ENCODE peak calls at places on chromosomes 12 and 14, in nine cellular contexts. One of them, this sample, is unnamed.

GRCh38 chr12:1804545-1805332 is 15.6 kb upstream of the LRTM2 start:
- DNase-seq in HCT116: peak; percentile 75
- DNase-seq in HepG2: peak; percentile 69
- DNase-seq in uterus: peak; percentile 88
- DNase-seq in endothelial cell of umbilical vein: peak; percentile 85
- DNase-seq in kidney epithelial cell: peak; percentile 58
- DNase-seq in fibroblast of mammary gland: peak; percentile 91
- DNase-seq in fibroblast of the aortic adventitia: peak; percentile 90
- DNase-seq in ascending aorta: peak; percentile 45
- DNase-seq in this sample: peak; percentile 58

GRCh38 chr14:22822017-22822618 is 6.9 kb upstream of the SLC7A7 start:
- DNase-seq in HCT116: no peak
- DNase-seq in HepG2: no peak
- DNase-seq in uterus: peak; percentile 35
- DNase-seq in endothelial cell of umbilical vein: no peak
- DNase-seq in kidney epithelial cell: no peak
- DNase-seq in fibroblast of mammary gland: no peak
- DNase-seq in fibroblast of the aortic adventitia: no peak
- DNase-seq in ascending aorta: no peak
- DNase-seq in this sample: no peak

GRCh38 chr14:104826858-104827172 is 25.9 kb downstream of the ZBTB42 start:
- DNase-seq in HCT116: no peak
- DNase-seq in HepG2: no peak
- DNase-seq in uterus: no peak
- DNase-seq in endothelial cell of umbilical vein: no peak
- DNase-seq in kidney epithelial cell: no peak
- DNase-seq in fibroblast of mammary gland: no peak
- DNase-seq in fibroblast of the aortic adventitia: no peak
- DNase-seq in ascending aorta: no peak
- DNase-seq in this sample: no peak

GRCh38 chr12:74431821-74432220 is 105.8 kb upstream of the ATXN7L3B start:
- DNase-seq in HCT116: no peak
- DNase-seq in HepG2: no peak
- DNase-seq in uterus: no peak
- DNase-seq in endothelial cell of umbilical vein: no peak
- DNase-seq in kidney epithelial cell: no peak
- DNase-seq in fibroblast of mammary gland: no peak
- DNase-seq in fibroblast of the aortic adventitia: no peak
- DNase-seq in ascending aorta: no peak
- DNase-seq in this sample: no peak

GRCh38 chr12:67137256-67137655 is 131.9 kb upstream of the CAND1 start:
- DNase-seq in HCT116: no peak
- DNase-seq in HepG2: no peak
- DNase-seq in uterus: no peak
- DNase-seq in endothelial cell of umbilical vein: no peak
- DNase-seq in kidney epithelial cell: peak; percentile 41
- DNase-seq in fibroblast of mammary gland: peak; percentile 20
- DNase-seq in fibroblast of the aortic adventitia: peak; percentile 8
- DNase-seq in ascending aorta: no peak
- DNase-seq in this sample: no peak

GRCh38 chr12:95349291-95349690 is 124.7 kb upstream of the METAP2 start:
- DNase-seq in HCT116: no peak
- DNase-seq in HepG2: no peak
- DNase-seq in uterus: no peak
- DNase-seq in endothelial cell of umbilical vein: no peak
- DNase-seq in kidney epithelial cell: no peak
- DNase-seq in fibroblast of mammary gland: no peak
- DNase-seq in fibroblast of the aortic adventitia: no peak
- DNase-seq in ascending aorta: no peak
- DNase-seq in this sample: no peak

GRCh38 chr12:67661311-67662011 is 12.9 kb downstream of the DYRK2 start:
- DNase-seq in HCT116: no peak
- DNase-seq in HepG2: no peak
- DNase-seq in uterus: no peak
- DNase-seq in endothelial cell of umbilical vein: no peak
- DNase-seq in kidney epithelial cell: no peak
- DNase-seq in fibroblast of mammary gland: peak; percentile 87
- DNase-seq in fibroblast of the aortic adventitia: peak; percentile 65
- DNase-seq in ascending aorta: no peak
- DNase-seq in this sample: no peak

GRCh38 chr14:26820578-26820977 is 222.7 kb upstream of the NOVA1 start:
- DNase-seq in HCT116: no peak
- DNase-seq in HepG2: no peak
- DNase-seq in uterus: no peak
- DNase-seq in endothelial cell of umbilical vein: peak; percentile 53
- DNase-seq in kidney epithelial cell: no peak
- DNase-seq in fibroblast of mammary gland: no peak
- DNase-seq in fibroblast of the aortic adventitia: no peak
- DNase-seq in ascending aorta: no peak
- DNase-seq in this sample: no peak

GRCh38 chr12:108826115-108826806 is 31.1 kb downstream of the SSH1 start:
- DNase-seq in HCT116: no peak
- DNase-seq in HepG2: no peak
- DNase-seq in uterus: peak; percentile 63
- DNase-seq in endothelial cell of umbilical vein: peak; percentile 98
- DNase-seq in kidney epithelial cell: peak; percentile 90
- DNase-seq in fibroblast of mammary gland: peak; percentile 98
- DNase-seq in fibroblast of the aortic adventitia: peak; percentile 96
- DNase-seq in ascending aorta: no peak
- DNase-seq in this sample: peak; percentile 90

GRCh38 chr14:101715209-101716076 is 46.1 kb upstream of the PPP2R5C start:
- DNase-seq in HCT116: no peak
- DNase-seq in HepG2: no peak
- DNase-seq in uterus: no peak
- DNase-seq in endothelial cell of umbilical vein: no peak
- DNase-seq in kidney epithelial cell: no peak
- DNase-seq in fibroblast of mammary gland: no peak
- DNase-seq in fibroblast of the aortic adventitia: no peak
- DNase-seq in ascending aorta: no peak
- DNase-seq in this sample: no peak

GRCh38 chr12:109053382-109054123 is 1.2 kb downstream of the USP30 start:
- DNase-seq in HCT116: no peak
- DNase-seq in HepG2: peak; percentile 49
- DNase-seq in uterus: no peak
- DNase-seq in endothelial cell of umbilical vein: no peak
- DNase-seq in kidney epithelial cell: no peak
- DNase-seq in fibroblast of mammary gland: peak; percentile 5
- DNase-seq in fibroblast of the aortic adventitia: peak; percentile 3
- DNase-seq in ascending aorta: no peak
- DNase-seq in this sample: no peak

GRCh38 chr14:50778757-50779483 is 52.0 kb downstream of the NIN start:
- DNase-seq in HCT116: no peak
- DNase-seq in HepG2: no peak
- DNase-seq in uterus: no peak
- DNase-seq in endothelial cell of umbilical vein: no peak
- DNase-seq in kidney epithelial cell: no peak
- DNase-seq in fibroblast of mammary gland: peak; percentile 86
- DNase-seq in fibroblast of the aortic adventitia: peak; percentile 45
- DNase-seq in ascending aorta: no peak
- DNase-seq in this sample: no peak

GRCh38 chr14:74582910-74583581 is 29.0 kb downstream of the LTBP2 start:
- DNase-seq in HCT116: no peak
- DNase-seq in HepG2: no peak
- DNase-seq in uterus: no peak
- DNase-seq in endothelial cell of umbilical vein: peak; percentile 73
- DNase-seq in kidney epithelial cell: no peak
- DNase-seq in fibroblast of mammary gland: no peak
- DNase-seq in fibroblast of the aortic adventitia: peak; percentile 75
- DNase-seq in ascending aorta: no peak
- DNase-seq in this sample: no peak

GRCh38 chr12:121776190-121777098 is 17.0 kb downstream of the RHOF start:
- DNase-seq in HCT116: no peak
- DNase-seq in HepG2: no peak
- DNase-seq in uterus: peak; percentile 77
- DNase-seq in endothelial cell of umbilical vein: peak; percentile 50
- DNase-seq in kidney epithelial cell: no peak
- DNase-seq in fibroblast of mammary gland: peak; percentile 60
- DNase-seq in fibroblast of the aortic adventitia: peak; percentile 61
- DNase-seq in ascending aorta: no peak
- DNase-seq in this sample: no peak

GRCh38 chr12:31324116-31324844 is 1.7 kb downstream of the SINHCAF start:
- DNase-seq in HCT116: peak; percentile 63
- DNase-seq in HepG2: peak; percentile 78
- DNase-seq in uterus: peak; percentile 79
- DNase-seq in endothelial cell of umbilical vein: peak; percentile 83
- DNase-seq in kidney epithelial cell: no peak
- DNase-seq in fibroblast of mammary gland: peak; percentile 67
- DNase-seq in fibroblast of the aortic adventitia: peak; percentile 66
- DNase-seq in ascending aorta: peak; percentile 34
- DNase-seq in this sample: no peak
- TF ChIP-seq CTCF in HCT116: no peak
- TF ChIP-seq CTCF in HepG2: no peak
- TF ChIP-seq CTCF in uterus: no peak
- TF ChIP-seq CTCF in endothelial cell of umbilical vein: no peak
- TF ChIP-seq CTCF in kidney epithelial cell: no peak
- TF ChIP-seq CTCF in fibroblast of mammary gland: no peak
- TF ChIP-seq CTCF in fibroblast of the aortic adventitia: no peak
- TF ChIP-seq CTCF in ascending aorta: no peak
- TF ChIP-seq CTCF in this sample: peak; percentile 13

GRCh38 chr12:103957865-103958388 is 7.7 kb upstream of the TDG start:
- DNase-seq in HCT116: no peak
- DNase-seq in HepG2: no peak
- DNase-seq in uterus: no peak
- DNase-seq in endothelial cell of umbilical vein: no peak
- DNase-seq in kidney epithelial cell: no peak
- DNase-seq in fibroblast of mammary gland: no peak
- DNase-seq in fibroblast of the aortic adventitia: no peak
- DNase-seq in ascending aorta: no peak
- DNase-seq in this sample: no peak
- H3K4me3 ChIP-seq in HCT116: peak overlapping the region; percentile 90
- H3K4me3 ChIP-seq in HepG2: peak overlapping the region; percentile 90
- H3K4me3 ChIP-seq in uterus: no peak overlapping the region
- H3K4me3 ChIP-seq in endothelial cell of umbilical vein: no peak overlapping the region
- H3K4me3 ChIP-seq in kidney epithelial cell: no peak overlapping the region
- H3K4me3 ChIP-seq in fibroblast of mammary gland: peak overlapping the region; percentile 95
- H3K4me3 ChIP-seq in fibroblast of the aortic adventitia: no peak overlapping the region
- H3K4me3 ChIP-seq in ascending aorta: peak overlapping the region; percentile 87
- H3K4me3 ChIP-seq in this sample: no peak overlapping the region

GRCh38 chr14:106874365-106874764 is 1348.0 kb downstream of the TMEM121 start:
- DNase-seq in HCT116: no peak
- DNase-seq in HepG2: no peak
- DNase-seq in uterus: no peak
- DNase-seq in endothelial cell of umbilical vein: no peak
- DNase-seq in kidney epithelial cell: no peak
- DNase-seq in fibroblast of mammary gland: no peak
- DNase-seq in fibroblast of the aortic adventitia: no peak
- DNase-seq in ascending aorta: no peak
- DNase-seq in this sample: no peak

GRCh38 chr14:106877527-106877926 is 1351.1 kb downstream of the TMEM121 start:
- DNase-seq in HCT116: no peak
- DNase-seq in HepG2: no peak
- DNase-seq in uterus: no peak
- DNase-seq in endothelial cell of umbilical vein: no peak
- DNase-seq in kidney epithelial cell: peak; percentile 45
- DNase-seq in fibroblast of mammary gland: no peak
- DNase-seq in fibroblast of the aortic adventitia: no peak
- DNase-seq in ascending aorta: no peak
- DNase-seq in this sample: no peak

GRCh38 chr14:106876711-106877110 is 1350.3 kb downstream of the TMEM121 start:
- DNase-seq in HCT116: no peak
- DNase-seq in HepG2: no peak
- DNase-seq in uterus: no peak
- DNase-seq in endothelial cell of umbilical vein: no peak
- DNase-seq in kidney epithelial cell: no peak
- DNase-seq in fibroblast of mammary gland: no peak
- DNase-seq in fibroblast of the aortic adventitia: no peak
- DNase-seq in ascending aorta: no peak
- DNase-seq in this sample: no peak

GRCh38 chr14:106875503-106875902 is 1349.1 kb downstream of the TMEM121 start:
- DNase-seq in HCT116: no peak
- DNase-seq in HepG2: no peak
- DNase-seq in uterus: no peak
- DNase-seq in endothelial cell of umbilical vein: no peak
- DNase-seq in kidney epithelial cell: no peak
- DNase-seq in fibroblast of mammary gland: no peak
- DNase-seq in fibroblast of the aortic adventitia: no peak
- DNase-seq in ascending aorta: no peak
- DNase-seq in this sample: no peak

GRCh38 chr14:106872619-106873446 is 1346.5 kb downstream of the TMEM121 start:
- DNase-seq in HCT116: no peak
- DNase-seq in HepG2: peak; percentile 84
- DNase-seq in uterus: no peak
- DNase-seq in endothelial cell of umbilical vein: no peak
- DNase-seq in kidney epithelial cell: no peak
- DNase-seq in fibroblast of mammary gland: peak; percentile 14
- DNase-seq in fibroblast of the aortic adventitia: no peak
- DNase-seq in ascending aorta: no peak
- DNase-seq in this sample: no peak
- TF ChIP-seq CTCF in HCT116: peak; percentile 3
- TF ChIP-seq CTCF in HepG2: peak; percentile 78
- TF ChIP-seq CTCF in uterus: peak; percentile 3
- TF ChIP-seq CTCF in endothelial cell of umbilical vein: no peak
- TF ChIP-seq CTCF in kidney epithelial cell: peak; percentile 36
- TF ChIP-seq CTCF in fibroblast of mammary gland: peak; percentile 35
- TF ChIP-seq CTCF in fibroblast of the aortic adventitia: peak; percentile 15
- TF ChIP-seq CTCF in ascending aorta: no peak
- TF ChIP-seq CTCF in this sample: peak; percentile 32

GRCh38 chr12:40164034-40164433 is 58.2 kb upstream of the SLC2A13 start:
- DNase-seq in HCT116: no peak
- DNase-seq in HepG2: no peak
- DNase-seq in uterus: no peak
- DNase-seq in endothelial cell of umbilical vein: no peak
- DNase-seq in kidney epithelial cell: no peak
- DNase-seq in fibroblast of mammary gland: no peak
- DNase-seq in fibroblast of the aortic adventitia: no peak
- DNase-seq in ascending aorta: no peak
- DNase-seq in this sample: no peak

GRCh38 chr12:40157307-40157706 is 51.4 kb upstream of the SLC2A13 start:
- DNase-seq in HCT116: no peak
- DNase-seq in HepG2: no peak
- DNase-seq in uterus: no peak
- DNase-seq in endothelial cell of umbilical vein: no peak
- DNase-seq in kidney epithelial cell: no peak
- DNase-seq in fibroblast of mammary gland: peak; percentile 42
- DNase-seq in fibroblast of the aortic adventitia: no peak
- DNase-seq in ascending aorta: no peak
- DNase-seq in this sample: no peak

GRCh38 chr12:40156031-40156764 is 50.3 kb upstream of the SLC2A13 start:
- DNase-seq in HCT116: no peak
- DNase-seq in HepG2: no peak
- DNase-seq in uterus: no peak
- DNase-seq in endothelial cell of umbilical vein: no peak
- DNase-seq in kidney epithelial cell: no peak
- DNase-seq in fibroblast of mammary gland: no peak
- DNase-seq in fibroblast of the aortic adventitia: no peak
- DNase-seq in ascending aorta: no peak
- DNase-seq in this sample: no peak

GRCh38 chr12:40158592-40159111 is 52.8 kb upstream of the SLC2A13 start:
- DNase-seq in HCT116: no peak
- DNase-seq in HepG2: no peak
- DNase-seq in uterus: no peak
- DNase-seq in endothelial cell of umbilical vein: no peak
- DNase-seq in kidney epithelial cell: no peak
- DNase-seq in fibroblast of mammary gland: peak; percentile 71
- DNase-seq in fibroblast of the aortic adventitia: no peak
- DNase-seq in ascending aorta: no peak
- DNase-seq in this sample: no peak

DNA sequence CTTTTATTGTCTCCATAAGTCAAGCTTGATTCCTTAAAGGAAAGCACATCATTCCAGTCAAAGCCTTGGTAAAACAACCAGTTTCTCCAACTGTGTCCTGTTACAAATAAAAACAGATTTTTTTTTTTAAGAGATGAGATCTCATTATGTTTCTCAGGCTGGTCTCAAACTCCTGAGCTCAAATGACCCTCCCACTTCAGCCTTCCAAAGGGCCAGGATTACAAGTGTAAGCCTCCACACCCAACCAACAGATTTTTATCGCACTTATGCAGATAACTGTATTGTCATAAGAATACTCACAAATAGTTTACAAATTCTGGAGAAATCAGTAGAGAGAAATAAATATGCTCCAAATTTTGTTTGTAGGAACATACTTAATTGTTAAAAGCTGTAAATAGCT is 56.1 kb upstream of the SLC2A13 start:
- DNase-seq in HCT116: no peak
- DNase-seq in HepG2: no peak
- DNase-seq in uterus: no peak
- DNase-seq in endothelial cell of umbilical vein: no peak
- DNase-seq in kidney epithelial cell: no peak
- DNase-seq in fibroblast of mammary gland: no peak
- DNase-seq in fibroblast of the aortic adventitia: no peak
- DNase-seq in ascending aorta: no peak
- DNase-seq in this sample: no peak
- H3K4me3 ChIP-seq in HCT116: no peak overlapping the region
- H3K4me3 ChIP-seq in HepG2: no peak overlapping the region
- H3K4me3 ChIP-seq in uterus: no peak overlapping the region
- H3K4me3 ChIP-seq in endothelial cell of umbilical vein: no peak overlapping the region
- H3K4me3 ChIP-seq in kidney epithelial cell: no peak overlapping the region
- H3K4me3 ChIP-seq in fibroblast of mammary gland: no peak overlapping the region
- H3K4me3 ChIP-seq in fibroblast of the aortic adventitia: no peak overlapping the region
- H3K4me3 ChIP-seq in ascending aorta: no peak overlapping the region
- H3K4me3 ChIP-seq in this sample: no peak overlapping the region

This sample was measured in retinal pigment epithelial cell.